ENCODE peak calls at places on chromosomes 6 and 20, in nine cellular contexts. F, B, U, K, N, T, A, Y and D are unnamed samples.

GRCh38 chr20:10316582-10316981 is 98.0 kb downstream of the SNAP25 start:
- DNase-seq in F (no peak), B (peak), U (no peak), K (no peak), N (no peak), T (peak), A (peak), Y (no peak), D (no peak)

GRCh38 chr6:13406051-13406477 is 77.7 kb upstream of the TBC1D7 start:
- DNase-seq in F (no peak), B (no peak), U (no peak), K (no peak), N (no peak), T (no peak), A (no peak), Y (no peak), D (no peak)

GRCh38 chr6:158314737-158315136 is 2.5 kb downstream of the TULP4 start:
- DNase-seq in F (no peak), B (no peak), U (no peak), K (no peak), N (no peak), T (no peak), A (no peak), Y (no peak), D (no peak)

GRCh38 chr6:168700880-168701279 is 259.9 kb downstream of the SMOC2 start:
- DNase-seq in F (no peak), B (no peak), U (no peak), K (no peak), N (no peak), T (no peak), A (no peak), Y (no peak), D (no peak)

GRCh38 chr6:4055420-4056041 is 23.4 kb downstream of the FAM217A start:
- DNase-seq in F (peak), B (peak), U (no peak), K (peak), N (no peak), T (peak), A (peak), Y (no peak), D (no peak)

GRCh38 chr6:134626589-134626988 is 308.7 kb upstream of the SGK1 start:
- DNase-seq in F (no peak), B (no peak), U (no peak), K (no peak), N (no peak), T (no peak), A (no peak), Y (no peak), D (no peak)

GRCh38 chr6:99013145-99013544 is 65.4 kb upstream of the FBXL4 start:
- DNase-seq in F (peak), B (no peak), U (no peak), K (peak), N (no peak), T (no peak), A (no peak), Y (no peak), D (no peak)

GRCh38 chr6:131929227-131929626 is 21.9 kb downstream of the CCN2 start:
- DNase-seq in F (no peak), B (no peak), U (no peak), K (no peak), N (no peak), T (no peak), A (no peak), Y (no peak), D (no peak)

GRCh38 chr6:1267057-1267732 is 44.7 kb upstream of the FOXQ1 start:
- DNase-seq in F (peak), B (no peak), U (no peak), K (peak), N (no peak), T (peak), A (no peak), Y (no peak), D (no peak)

GRCh38 chr20:63087872-63088680 is 81.3 kb upstream of the BHLHE23 start:
- DNase-seq in F (no peak), B (no peak), U (peak), K (no peak), N (peak), T (no peak), A (no peak), Y (peak), D (no peak)

GRCh38 chr20:6744805-6745204 is 22.7 kb upstream of the BMP2 start:
- DNase-seq in F (no peak), B (no peak), U (no peak), K (peak), N (no peak), T (no peak), A (no peak), Y (no peak), D (no peak)

GRCh38 chr6:166872431-166873139 is 83.8 kb downstream of the RNASET2 start:
- DNase-seq in F (no peak), B (no peak), U (no peak), K (no peak), N (no peak), T (no peak), A (no peak), Y (no peak), D (no peak)

GRCh38 chr6:170152111-170152926 is 138.6 kb downstream of the DLL1 start:
- DNase-seq in F (peak), B (no peak), U (peak), K (no peak), N (peak), T (peak), A (peak), Y (peak), D (no peak)

GRCh38 chr20:48986899-48987298 is 59.2 kb upstream of the CSE1L start:
- DNase-seq in F (no peak), B (no peak), U (no peak), K (no peak), N (no peak), T (peak), A (no peak), Y (no peak), D (no peak)

GRCh38 chr6:156781882-156782631 is 4.9 kb downstream of the ARID1B start:
- DNase-seq in F (peak), B (no peak), U (no peak), K (no peak), N (no peak), T (no peak), A (no peak), Y (no peak), D (no peak)

GRCh38 chr6:144390886-144391285 is 105.8 kb downstream of the UTRN start:
- DNase-seq in F (no peak), B (no peak), U (no peak), K (no peak), N (no peak), T (no peak), A (no peak), Y (no peak), D (no peak)

GRCh38 chr6:167863897-167864296 is 37.2 kb downstream of the AFDN start:
- DNase-seq in F (no peak), B (no peak), U (no peak), K (no peak), N (no peak), T (no peak), A (no peak), Y (no peak), D (no peak)

GRCh38 chr6:31865205-31866118 is 2.8 kb upstream of the NEU1 start:
- DNase-seq in F (peak), B (no peak), U (no peak), K (no peak), N (no peak), T (no peak), A (no peak), Y (no peak), D (no peak)

GRCh38 chr6:31874836-31875572 is 3.8 kb downstream of the SLC44A4 start:
- DNase-seq in F (no peak), B (no peak), U (no peak), K (no peak), N (no peak), T (no peak), A (peak), Y (no peak), D (no peak)

GRCh38 chr6:31874084-31874670 is 4.6 kb downstream of the SLC44A4 start:
- DNase-seq in F (no peak), B (no peak), U (no peak), K (no peak), N (no peak), T (no peak), A (no peak), Y (no peak), D (no peak)

GRCh38 chr6:31871068-31871659 is 7.6 kb downstream of the SLC44A4 start:
- DNase-seq in F (no peak), B (no peak), U (no peak), K (no peak), N (no peak), T (no peak), A (no peak), Y (no peak), D (no peak)

GRCh38 chr6:31870385-31870921 is 7.8 kb upstream of the NEU1 start:
- DNase-seq in F (no peak), B (no peak), U (no peak), K (no peak), N (no peak), T (no peak), A (no peak), Y (no peak), D (no peak)
- TF ChIP-seq CTCF in F (peak), B (peak), U (no peak), K (no peak), N (no peak), T (no peak), A (no peak), Y (no peak), D (no peak)

GRCh38 chr20:3494218-3494617 is 23.4 kb downstream of the ATRN start:
- DNase-seq in F (no peak), B (no peak), U (no peak), K (peak), N (no peak), T (no peak), A (no peak), Y (no peak), D (no peak)
- TF ChIP-seq CTCF in F (no peak), B (peak), U (no peak), K (peak), N (no peak), T (no peak), A (no peak), Y (no peak), D (no peak)

GRCh38 chr6:135909737-135910387 is 58.4 kb downstream of the PDE7B start:
- DNase-seq in F (peak), B (peak), U (peak), K (peak), N (no peak), T (peak), A (peak), Y (no peak), D (peak)
- TF ChIP-seq CTCF in F (peak), B (peak), U (peak), K (peak), N (peak), T (no peak), A (peak), Y (no peak), D (peak)

DNA sequence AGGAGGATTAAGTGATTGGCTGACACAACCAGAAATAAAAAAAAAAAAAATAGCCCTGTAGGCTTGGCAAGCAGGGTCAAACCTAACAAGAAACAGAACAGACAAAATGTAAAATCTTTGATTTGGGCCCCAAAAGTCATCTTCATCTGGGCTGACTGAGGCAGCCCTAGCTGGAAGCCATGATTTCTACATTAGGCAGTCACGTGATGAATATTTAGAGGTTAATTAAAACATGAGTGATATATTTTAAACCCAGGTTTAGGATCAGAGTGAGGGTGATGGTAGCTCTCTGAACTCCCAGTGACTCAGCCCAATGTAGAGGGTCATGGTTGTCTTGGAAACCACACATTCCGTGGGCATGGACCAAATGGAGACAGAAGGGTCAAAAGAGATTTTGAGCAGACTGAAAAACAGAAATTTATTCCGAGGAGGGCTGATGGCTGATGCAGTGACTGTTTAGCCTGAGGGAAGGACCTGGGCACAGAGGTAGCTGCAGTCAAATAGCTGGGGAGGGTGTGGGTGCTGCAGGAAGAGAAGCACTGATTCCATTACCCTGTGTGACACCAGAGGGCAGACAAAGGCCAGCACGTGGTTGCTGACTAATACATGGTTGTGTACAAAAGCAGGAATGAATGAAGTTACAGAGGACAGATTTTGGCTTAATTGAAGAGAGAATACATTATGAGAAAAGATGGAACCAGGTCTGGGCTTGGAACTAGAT is 573.1 kb upstream of the CHD6 start:
- DNase-seq in F (no peak), B (no peak), U (peak), K (no peak), N (no peak), T (peak), A (no peak), Y (no peak), D (no peak)
- TF ChIP-seq CTCF in F (no peak), B (no peak), U (no peak), K (no peak), N (no peak), T (no peak), A (no peak), Y (no peak), D (no peak)